ENCODE peak calls at places on chromosomes 7 and 10, in six cellular contexts. One of them, this sample, is unnamed.

GRCh38 chr7:99767662-99768061 is 16.3 kb downstream of the CYP3A4 start:
- DNase-seq in MM.1S: peak
- DNase-seq in CD4-positive, alpha-beta memory T cell: no peak
- DNase-seq in psoas muscle: no peak
- DNase-seq in sigmoid colon: no peak
- DNase-seq in cardiac fibroblast: no peak
- DNase-seq in this sample: no peak

GRCh38 chr7:52842192-52842900 is 193.1 kb upstream of the POM121L12 start:
- DNase-seq in MM.1S: no peak
- DNase-seq in sigmoid colon: no peak
- DNase-seq in CD4-positive, alpha-beta memory T cell: no peak
- DNase-seq in psoas muscle: no peak
- DNase-seq in cardiac fibroblast: no peak
- DNase-seq in this sample: no peak

GRCh38 chr10:98858525-98858924 is 377.1 kb downstream of the HPSE2 start:
- DNase-seq in sigmoid colon: no peak
- DNase-seq in MM.1S: no peak
- DNase-seq in CD4-positive, alpha-beta memory T cell: no peak
- DNase-seq in psoas muscle: no peak
- DNase-seq in cardiac fibroblast: no peak
- DNase-seq in this sample: no peak

GRCh38 chr10:128063736-128064614 is 62.2 kb downstream of the MKI67 start:
- DNase-seq in psoas muscle: no peak
- DNase-seq in MM.1S: no peak
- DNase-seq in sigmoid colon: peak
- DNase-seq in CD4-positive, alpha-beta memory T cell: no peak
- DNase-seq in cardiac fibroblast: no peak
- DNase-seq in this sample: no peak

GRCh38 chr7:14762552-14762951 is 140.0 kb downstream of the DGKB start:
- DNase-seq in CD4-positive, alpha-beta memory T cell: no peak
- DNase-seq in MM.1S: no peak
- DNase-seq in psoas muscle: no peak
- DNase-seq in sigmoid colon: no peak
- DNase-seq in cardiac fibroblast: no peak
- DNase-seq in this sample: no peak

GRCh38 chr10:121608669-121609190 is 10.5 kb upstream of the FGFR2 start:
- DNase-seq in CD4-positive, alpha-beta memory T cell: peak
- DNase-seq in psoas muscle: peak
- DNase-seq in sigmoid colon: peak
- DNase-seq in MM.1S: peak
- DNase-seq in cardiac fibroblast: no peak
- DNase-seq in this sample: peak

GRCh38 chr7:157165987-157166386 is 27.3 kb downstream of the UBE3C start:
- DNase-seq in psoas muscle: no peak
- DNase-seq in CD4-positive, alpha-beta memory T cell: no peak
- DNase-seq in sigmoid colon: no peak
- DNase-seq in cardiac fibroblast: no peak
- DNase-seq in MM.1S: no peak
- DNase-seq in this sample: no peak

GRCh38 chr10:123945506-123945905 is 53.9 kb upstream of the CPXM2 start:
- DNase-seq in psoas muscle: no peak
- DNase-seq in CD4-positive, alpha-beta memory T cell: no peak
- DNase-seq in sigmoid colon: no peak
- DNase-seq in cardiac fibroblast: no peak
- DNase-seq in MM.1S: no peak
- DNase-seq in this sample: peak

GRCh38 chr10:31273789-31274188 is 45.2 kb upstream of the ZEB1 start:
- DNase-seq in sigmoid colon: no peak
- DNase-seq in psoas muscle: no peak
- DNase-seq in MM.1S: no peak
- DNase-seq in CD4-positive, alpha-beta memory T cell: no peak
- DNase-seq in cardiac fibroblast: no peak
- DNase-seq in this sample: no peak

GRCh38 chr7:100449190-100449795 is 13.0 kb upstream of the PPP1R35 start:
- DNase-seq in psoas muscle: peak
- DNase-seq in cardiac fibroblast: no peak
- DNase-seq in CD4-positive, alpha-beta memory T cell: no peak
- DNase-seq in sigmoid colon: no peak
- DNase-seq in MM.1S: no peak
- DNase-seq in this sample: no peak

GRCh38 chr10:103470755-103471653 is 8.0 kb downstream of the CALHM3 start:
- DNase-seq in CD4-positive, alpha-beta memory T cell: peak
- DNase-seq in psoas muscle: peak
- DNase-seq in cardiac fibroblast: peak
- DNase-seq in sigmoid colon: no peak
- DNase-seq in MM.1S: peak
- DNase-seq in this sample: peak

GRCh38 chr10:111126073-111126472 is 49.2 kb downstream of the ADRA2A start:
- DNase-seq in psoas muscle: no peak
- DNase-seq in sigmoid colon: no peak
- DNase-seq in MM.1S: no peak
- DNase-seq in cardiac fibroblast: no peak
- DNase-seq in CD4-positive, alpha-beta memory T cell: no peak
- DNase-seq in this sample: no peak

DNA sequence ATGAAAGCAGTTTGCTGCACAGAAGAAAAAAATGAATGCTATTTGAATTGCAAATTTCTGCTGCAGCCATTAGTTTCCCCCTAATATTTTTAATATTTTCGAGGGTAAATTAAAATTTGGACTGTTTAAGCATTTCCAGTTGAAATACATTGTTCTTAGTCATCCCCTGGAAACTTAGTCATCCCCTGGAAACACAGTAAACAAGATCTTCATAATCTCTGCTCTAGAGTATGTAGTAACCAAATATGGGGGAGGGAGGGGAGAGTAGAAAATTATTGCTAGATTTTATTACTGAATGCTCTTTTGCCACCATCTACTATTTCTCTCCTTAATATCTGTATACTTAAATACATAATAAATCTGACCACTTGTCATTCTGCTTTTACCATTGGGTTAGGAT is 1053.3 kb downstream of the SORCS1 start:
- DNase-seq in psoas muscle: no peak
- DNase-seq in CD4-positive, alpha-beta memory T cell: no peak
- DNase-seq in MM.1S: no peak
- DNase-seq in cardiac fibroblast: peak
- DNase-seq in sigmoid colon: no peak
- DNase-seq in this sample: no peak
- H3K4me3 ChIP-seq in psoas muscle: no peak
- H3K4me3 ChIP-seq in CD4-positive, alpha-beta memory T cell: no peak
- H3K4me3 ChIP-seq in MM.1S: no peak
- H3K4me3 ChIP-seq in cardiac fibroblast: no peak
- H3K4me3 ChIP-seq in sigmoid colon: no peak
- H3K4me3 ChIP-seq in this sample: no peak

DNA sequence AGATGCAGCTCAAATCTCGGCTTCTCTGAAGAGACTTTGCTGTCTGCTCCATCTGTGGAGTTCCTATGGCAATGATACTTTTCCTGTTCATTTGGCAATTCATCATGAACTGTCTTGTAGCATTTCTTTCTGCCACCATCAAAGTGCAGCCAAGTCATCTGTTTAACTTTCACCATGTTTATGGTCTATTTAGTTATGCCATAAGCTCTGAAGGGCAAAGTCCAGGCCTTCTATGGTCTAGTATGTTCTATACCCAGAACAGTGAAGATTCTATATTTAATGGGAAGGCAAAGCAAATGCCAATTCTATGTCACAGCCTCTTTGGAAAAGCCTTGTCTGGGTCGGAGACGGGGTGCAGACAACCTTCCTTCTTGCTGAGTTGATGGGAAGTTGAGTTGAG is 472.6 kb downstream of the PLXNA4 start:
- DNase-seq in cardiac fibroblast: no peak
- DNase-seq in psoas muscle: no peak
- DNase-seq in CD4-positive, alpha-beta memory T cell: no peak
- DNase-seq in MM.1S: no peak
- DNase-seq in sigmoid colon: no peak
- DNase-seq in this sample: no peak
- H3K4me3 ChIP-seq in cardiac fibroblast: no peak
- H3K4me3 ChIP-seq in psoas muscle: no peak
- H3K4me3 ChIP-seq in CD4-positive, alpha-beta memory T cell: no peak
- H3K4me3 ChIP-seq in MM.1S: no peak
- H3K4me3 ChIP-seq in sigmoid colon: no peak
- H3K4me3 ChIP-seq in this sample: no peak

GRCh38 chr7:149071641-149072437 is 18.7 kb downstream of the ZNF786 start:
- DNase-seq in MM.1S: no peak
- DNase-seq in CD4-positive, alpha-beta memory T cell: peak
- DNase-seq in psoas muscle: peak
- DNase-seq in sigmoid colon: peak
- DNase-seq in cardiac fibroblast: no peak
- DNase-seq in this sample: peak
- H3K4me3 ChIP-seq in MM.1S: no peak
- H3K4me3 ChIP-seq in CD4-positive, alpha-beta memory T cell: no peak
- H3K4me3 ChIP-seq in psoas muscle: no peak
- H3K4me3 ChIP-seq in sigmoid colon: no peak
- H3K4me3 ChIP-seq in cardiac fibroblast: no peak
- H3K4me3 ChIP-seq in this sample: peak

DNA sequence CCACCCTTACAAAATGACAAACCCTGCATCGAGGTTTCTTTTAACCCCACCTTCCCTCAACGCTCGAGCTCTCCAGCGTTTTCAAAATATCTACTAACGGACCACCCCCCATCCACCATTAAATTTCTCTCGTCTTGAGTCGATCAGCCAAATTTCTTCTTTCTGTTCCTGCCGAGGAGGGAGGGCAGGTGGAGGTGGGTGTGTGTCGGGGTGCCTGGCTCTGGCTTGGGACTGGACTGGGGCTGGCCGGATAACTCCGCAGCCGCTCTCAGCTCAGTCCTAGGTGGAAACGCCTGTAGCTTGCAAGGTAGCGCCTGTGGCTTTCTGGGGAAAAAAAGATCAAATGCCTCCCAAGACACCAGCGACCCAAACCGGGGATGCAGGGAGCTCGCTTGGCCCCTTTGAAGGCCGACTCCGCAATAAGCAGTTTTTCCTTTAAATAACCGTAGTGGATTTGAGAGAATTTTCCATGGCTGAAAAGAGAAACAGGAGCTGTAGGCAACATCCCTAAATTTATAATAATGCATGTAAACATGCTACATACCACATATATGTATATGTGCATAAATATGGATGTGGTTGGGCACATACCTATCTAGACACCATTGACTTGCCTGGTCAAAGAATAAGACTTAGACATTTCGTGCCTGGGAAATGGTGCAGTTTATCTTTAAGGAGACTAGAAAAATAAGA is 1.9 kb upstream of the TMEM178B start:
- DNase-seq in cardiac fibroblast: no peak
- DNase-seq in sigmoid colon: no peak
- DNase-seq in psoas muscle: no peak
- DNase-seq in MM.1S: peak
- DNase-seq in CD4-positive, alpha-beta memory T cell: no peak
- DNase-seq in this sample: no peak
- H3K4me3 ChIP-seq in cardiac fibroblast: peak
- H3K4me3 ChIP-seq in sigmoid colon: peak
- H3K4me3 ChIP-seq in psoas muscle: peak
- H3K4me3 ChIP-seq in MM.1S: peak
- H3K4me3 ChIP-seq in CD4-positive, alpha-beta memory T cell: peak
- H3K4me3 ChIP-seq in this sample: peak

GRCh38 chr7:102286237-102287081 is at the start of gene SH2B2:
- DNase-seq in CD4-positive, alpha-beta memory T cell: peak
- DNase-seq in cardiac fibroblast: peak
- DNase-seq in psoas muscle: peak
- DNase-seq in sigmoid colon: peak
- DNase-seq in MM.1S: peak
- DNase-seq in this sample: no peak

GRCh38 chr7:102287465-102288146 is 938 bp downstream of the SH2B2 start:
- DNase-seq in MM.1S: peak
- DNase-seq in sigmoid colon: peak
- DNase-seq in psoas muscle: no peak
- DNase-seq in cardiac fibroblast: peak
- DNase-seq in CD4-positive, alpha-beta memory T cell: no peak
- DNase-seq in this sample: no peak

GRCh38 chr7:102287082-102287464 is 405 bp downstream of the SH2B2 start:
- DNase-seq in MM.1S: no peak
- DNase-seq in CD4-positive, alpha-beta memory T cell: no peak
- DNase-seq in cardiac fibroblast: no peak
- DNase-seq in sigmoid colon: no peak
- DNase-seq in psoas muscle: no peak
- DNase-seq in this sample: no peak

GRCh38 chr7:102289051-102289450 is 2.4 kb downstream of the SH2B2 start:
- DNase-seq in cardiac fibroblast: no peak
- DNase-seq in CD4-positive, alpha-beta memory T cell: no peak
- DNase-seq in sigmoid colon: no peak
- DNase-seq in psoas muscle: no peak
- DNase-seq in MM.1S: peak
- DNase-seq in this sample: no peak

GRCh38 chr7:102288285-102288930 is 1.7 kb downstream of the SH2B2 start:
- DNase-seq in CD4-positive, alpha-beta memory T cell: no peak
- DNase-seq in MM.1S: peak
- DNase-seq in cardiac fibroblast: no peak
- DNase-seq in psoas muscle: no peak
- DNase-seq in sigmoid colon: no peak
- DNase-seq in this sample: no peak
- H3K4me3 ChIP-seq in CD4-positive, alpha-beta memory T cell: no peak
- H3K4me3 ChIP-seq in MM.1S: peak
- H3K4me3 ChIP-seq in cardiac fibroblast: peak
- H3K4me3 ChIP-seq in psoas muscle: peak
- H3K4me3 ChIP-seq in sigmoid colon: peak
- H3K4me3 ChIP-seq in this sample: no peak

DNA sequence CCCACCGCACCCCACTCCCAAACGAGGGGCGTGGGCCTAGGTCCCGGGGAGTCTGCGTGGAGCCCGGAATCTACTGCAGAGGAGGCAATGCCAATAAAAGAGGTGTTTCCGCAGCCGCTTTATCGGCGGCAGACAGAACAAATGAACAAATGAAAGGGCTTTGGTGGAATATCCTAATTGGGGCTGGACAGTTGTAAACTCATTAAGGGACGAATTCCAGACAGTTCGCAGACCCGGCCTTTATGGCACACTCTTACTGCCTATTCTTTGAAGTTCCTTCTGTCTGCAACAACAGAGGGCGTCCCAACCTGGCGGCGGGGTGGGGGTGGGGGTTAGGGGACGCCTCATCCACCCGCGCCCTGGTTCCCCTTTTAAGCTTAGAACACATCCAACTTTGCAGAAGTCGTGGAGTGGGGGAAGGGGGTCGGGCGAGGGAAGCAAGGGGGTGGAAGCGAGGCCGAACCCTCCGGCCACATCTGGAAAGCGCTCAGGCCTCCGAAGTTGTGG is 4.1 kb downstream of the HOXA9 start:
- DNase-seq in MM.1S: no peak
- DNase-seq in cardiac fibroblast: no peak
- DNase-seq in psoas muscle: peak
- DNase-seq in sigmoid colon: peak
- DNase-seq in CD4-positive, alpha-beta memory T cell: no peak
- DNase-seq in this sample: no peak
- H3K4me3 ChIP-seq in MM.1S: peak
- H3K4me3 ChIP-seq in cardiac fibroblast: peak
- H3K4me3 ChIP-seq in psoas muscle: peak
- H3K4me3 ChIP-seq in sigmoid colon: peak
- H3K4me3 ChIP-seq in CD4-positive, alpha-beta memory T cell: peak
- H3K4me3 ChIP-seq in this sample: peak

GRCh38 chr7:130141858-130142653 is 63.1 kb downstream of the TMEM209 start:
- DNase-seq in MM.1S: no peak
- DNase-seq in CD4-positive, alpha-beta memory T cell: no peak
- DNase-seq in cardiac fibroblast: no peak
- DNase-seq in psoas muscle: no peak
- DNase-seq in sigmoid colon: no peak
- DNase-seq in this sample: no peak
- H3K4me3 ChIP-seq in MM.1S: no peak
- H3K4me3 ChIP-seq in CD4-positive, alpha-beta memory T cell: peak
- H3K4me3 ChIP-seq in cardiac fibroblast: peak
- H3K4me3 ChIP-seq in psoas muscle: peak
- H3K4me3 ChIP-seq in sigmoid colon: peak
- H3K4me3 ChIP-seq in this sample: no peak